ENCODE peak calls at places on chromosomes 7 and 10, in five cellular contexts. X is upper lobe of left lung, M is right lobe of liver, U is body of pancreas, J is IMR-90. N is an unnamed sample. For H3K4me1, the result is how much of the 10 kb centered on the place peaks cover.

GRCh38 chr10:114077347-114077746 is 33.7 kb downstream of the ADRB1 start:
- DNase-seq in X (no peak), M (no peak), U (no peak), J (no peak), N (no peak)

GRCh38 chr7:99557196-99557607 is 1.2 kb upstream of the ZNF655 start:
- DNase-seq in X (no peak), M (no peak), U (no peak), J (peak), N (no peak)

GRCh38 chr10:32155075-32155516 is 98.9 kb upstream of the KIF5B start:
- DNase-seq in X (no peak), M (no peak), U (no peak), J (peak), N (no peak)

GRCh38 chr10:79488303-79488702 is 24.0 kb upstream of the EIF5AL1 start:
- DNase-seq in X (no peak), M (no peak), U (peak), J (peak), N (no peak)

GRCh38 chr10:60299961-60300883 is 89.5 kb downstream of the ANK3 start:
- DNase-seq in X (no peak), M (no peak), U (no peak), J (peak), N (no peak)

GRCh38 chr7:145481985-145482384 is 634.6 kb upstream of the CNTNAP2 start:
- DNase-seq in X (no peak), M (no peak), U (no peak), J (no peak), N (no peak)

GRCh38 chr7:48046458-48046857 is 11.1 kb downstream of the C7orf57 start:
- DNase-seq in X (no peak), M (no peak), U (no peak), J (no peak), N (no peak)

GRCh38 chr10:119805702-119806230 is 66.9 kb downstream of the MCMBP start:
- DNase-seq in X (no peak), M (no peak), U (no peak), J (no peak), N (no peak)

GRCh38 chr10:36450385-36450784 is 675.0 kb upstream of the ANKRD30A start:
- DNase-seq in X (no peak), M (no peak), U (no peak), J (peak), N (no peak)

GRCh38 chr7:5139998-5140397 is 50.0 kb upstream of the WIPI2 start:
- DNase-seq in X (no peak), M (no peak), U (peak), J (peak), N (no peak)

GRCh38 chr10:100083623-100084022 is 2.0 kb upstream of the CPN1 start:
- DNase-seq in X (no peak), M (no peak), U (no peak), J (no peak), N (no peak)

GRCh38 chr10:103850572-103850895 is 4.8 kb downstream of the SH3PXD2A start:
- DNase-seq in X (no peak), M (no peak), U (no peak), J (no peak), N (no peak)

GRCh38 chr10:131996508-131997365 is 15.0 kb upstream of the BNIP3 start:
- DNase-seq in X (peak), M (peak), U (peak), J (no peak), N (peak)

DNA sequence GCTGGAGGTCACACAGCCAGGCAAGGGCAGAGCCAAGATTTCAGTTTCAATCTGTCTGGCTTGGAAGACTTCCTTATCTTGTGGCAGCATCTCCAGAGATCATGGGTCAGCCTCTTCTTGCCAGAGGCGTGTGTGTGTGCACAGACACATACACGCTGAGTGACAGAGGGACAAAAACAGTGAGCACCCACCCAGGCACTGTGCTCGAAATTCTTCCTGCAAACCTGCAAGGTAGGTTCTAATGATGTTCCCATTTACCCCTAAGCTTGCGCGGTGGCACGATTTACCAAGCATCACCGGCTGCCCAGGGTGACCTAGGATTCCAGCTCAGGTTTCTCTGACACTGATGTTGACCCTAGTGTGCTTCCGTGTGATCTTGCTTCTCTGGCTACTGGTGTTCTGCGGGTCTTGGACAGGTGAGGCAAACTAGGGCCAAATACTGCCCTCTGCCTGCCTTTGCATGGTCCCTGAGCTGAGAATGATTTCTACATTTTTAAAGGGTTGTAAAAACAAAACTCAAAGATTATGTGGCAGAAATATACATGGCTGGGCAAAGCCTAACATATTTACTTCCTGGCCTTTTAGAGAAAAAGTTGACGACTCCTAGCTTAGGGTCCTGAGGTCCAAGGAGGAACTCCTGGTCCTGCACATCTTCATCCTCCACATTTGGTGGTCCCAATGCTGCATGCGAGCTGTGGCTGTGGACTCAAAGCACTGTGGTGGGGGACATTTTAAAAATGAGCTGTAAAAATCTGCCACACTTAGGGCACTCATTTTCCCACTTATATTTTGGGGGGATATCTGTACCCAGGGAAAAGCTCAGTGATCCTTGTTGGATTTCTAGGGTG is 268.5 kb downstream of the RPS24 start:
- DNase-seq in X (no peak), M (no peak), U (no peak), J (peak), N (peak)
- TF ChIP-seq POLR2A in X (no peak), M (no peak), U (no peak), J (no peak), N (no peak)

GRCh38 chr7:149776848-149777407 is 3.5 kb upstream of the ZNF467 start:
- DNase-seq in X (peak), M (peak), U (peak), J (no peak), N (peak)

GRCh38 chr7:149773446-149774236 is at the start of gene ZNF467:
- DNase-seq in X (peak), M (peak), U (peak), J (no peak), N (peak)

GRCh38 chr7:149776305-149776704 is 2.9 kb upstream of the ZNF467 start:
- DNase-seq in X (peak), M (peak), U (peak), J (peak), N (peak)

GRCh38 chr7:149774237-149775175 is 1.1 kb upstream of the ZNF467 start:
- DNase-seq in X (peak), M (peak), U (peak), J (no peak), N (peak)

DNA sequence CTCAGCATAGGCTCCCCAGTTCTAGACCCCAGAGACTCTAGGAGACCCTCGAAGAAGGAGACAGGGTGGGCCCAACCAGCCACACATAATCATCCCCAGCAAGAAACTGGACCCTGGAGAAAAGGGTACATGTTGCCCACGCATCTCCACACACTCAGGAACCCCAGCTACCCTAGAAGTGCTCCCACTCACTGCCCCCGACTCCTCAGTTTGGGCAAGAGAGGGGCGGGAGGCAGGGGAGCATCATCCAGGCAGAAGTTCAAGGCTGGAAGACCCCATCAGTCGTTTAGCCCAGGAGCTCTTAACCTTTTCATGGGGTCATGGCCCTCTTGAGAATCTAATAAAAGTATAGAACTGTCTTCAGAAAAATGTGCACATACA is 1.8 kb upstream of the ZNF467 start:
- DNase-seq in X (no peak), M (no peak), U (no peak), J (no peak), N (no peak)
- H3K4me1 ChIP-seq in X (under half), M (under half), U (under half), J (under half), N (under half)

GRCh38 chr7:815284-816216 is 16.7 kb upstream of the SUN1 start:
- DNase-seq in X (peak), M (no peak), U (peak), J (no peak), N (peak)

GRCh38 chr7:818031-818699 is 14.1 kb upstream of the SUN1 start:
- DNase-seq in X (no peak), M (no peak), U (no peak), J (peak), N (peak)

GRCh38 chr7:816751-817671 is 15.3 kb upstream of the SUN1 start:
- DNase-seq in X (peak), M (no peak), U (no peak), J (no peak), N (peak)

GRCh38 chr7:820341-820740 is 11.9 kb upstream of the SUN1 start:
- DNase-seq in X (no peak), M (no peak), U (no peak), J (no peak), N (no peak)

GRCh38 chr7:816300-816750 is 16.0 kb upstream of the SUN1 start:
- DNase-seq in X (peak), M (peak), U (peak), J (peak), N (peak)
- TF ChIP-seq POLR2A in X (no peak), M (peak), U (peak), J (peak), N (no peak)

DNA sequence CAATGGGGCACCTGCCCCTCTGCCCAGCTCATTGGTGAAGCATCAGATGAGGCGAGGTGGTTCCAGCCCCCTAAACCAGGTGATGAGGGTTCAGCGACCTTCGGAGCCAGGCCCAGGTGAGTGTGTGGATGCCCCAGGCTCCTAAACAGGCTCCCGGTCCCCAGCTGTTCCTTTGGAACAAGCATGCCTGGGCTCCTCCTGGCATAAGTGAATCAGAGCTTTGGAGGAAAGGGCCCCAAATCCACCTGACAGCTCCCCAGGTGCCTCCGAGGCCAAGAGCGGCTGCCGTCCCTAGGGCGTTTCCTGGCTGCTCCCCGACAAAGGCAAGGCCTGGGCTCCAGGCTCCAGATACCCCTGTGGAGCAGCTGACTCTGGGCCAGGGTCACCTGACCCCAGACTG is 61.3 kb downstream of the YKT6 start:
- DNase-seq in X (peak), M (no peak), U (no peak), J (no peak), N (no peak)
- H3K4me1 ChIP-seq in X (under half), M (under half), U (under half), J (under half), N (under half)

GRCh38 chr10:4867109-4867519 is 41.1 kb downstream of the AKR1E2 start:
- DNase-seq in X (no peak), M (no peak), U (no peak), J (no peak), N (no peak)

GRCh38 chr10:4865945-4866661 is 40.1 kb downstream of the AKR1E2 start:
- DNase-seq in X (no peak), M (no peak), U (no peak), J (no peak), N (no peak)

GRCh38 chr10:4868357-4868657 is 42.3 kb downstream of the AKR1E2 start:
- DNase-seq in X (no peak), M (no peak), U (no peak), J (no peak), N (no peak)

DNA sequence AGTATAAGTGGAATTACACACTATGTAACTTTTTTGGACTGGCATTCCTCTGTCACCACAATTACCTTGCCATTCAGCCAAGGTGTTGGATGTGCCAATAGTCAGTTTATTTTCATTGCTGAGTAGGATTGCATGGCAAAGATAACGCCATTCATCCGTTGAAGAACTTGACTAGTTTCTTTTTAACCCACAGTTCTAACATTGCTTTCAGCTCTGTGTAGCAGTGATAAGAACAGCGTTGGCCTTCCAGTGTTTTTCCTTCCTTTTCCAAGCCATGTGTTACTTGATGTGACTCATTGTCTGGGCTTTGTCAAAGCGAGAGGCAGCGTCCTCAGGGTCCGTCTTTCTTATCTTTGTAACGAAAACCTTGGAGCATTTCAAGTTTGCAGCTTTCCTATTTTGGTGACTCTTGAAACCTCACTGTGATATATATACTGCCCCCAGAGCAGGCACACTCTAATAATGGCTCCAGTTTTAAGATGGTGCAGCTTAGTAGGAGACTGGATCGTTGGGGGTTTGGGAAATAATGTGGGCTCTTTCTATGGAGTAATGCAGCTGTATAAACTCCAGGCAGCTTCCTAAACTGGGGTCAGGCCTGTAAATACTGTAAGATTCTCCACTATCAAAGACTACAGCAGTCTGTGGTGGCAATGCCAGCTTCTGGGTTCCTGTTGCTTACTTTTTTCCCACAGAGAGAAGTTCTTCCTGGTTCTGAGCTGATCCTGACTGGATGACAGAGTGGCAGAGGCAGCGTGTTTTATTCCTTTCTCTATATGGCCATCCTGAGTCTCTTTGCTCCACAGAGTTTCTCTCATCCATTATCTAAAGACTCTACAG is 41.7 kb downstream of the AKR1E2 start:
- DNase-seq in X (no peak), M (no peak), U (no peak), J (peak), N (no peak)
- TF ChIP-seq POLR2A in X (no peak), M (no peak), U (no peak), J (no peak), N (no peak)

GRCh38 chr10:73251683-73252444 is 580 bp downstream of the MRPS16 start:
- DNase-seq in X (no peak), M (no peak), U (no peak), J (no peak), N (peak)

GRCh38 chr10:73248259-73248724 is 1.2 kb upstream of the DNAJC9 start:
- DNase-seq in X (no peak), M (no peak), U (no peak), J (no peak), N (no peak)

GRCh38 chr10:73247509-73248258 is 629 bp upstream of the DNAJC9 start:
- DNase-seq in X (no peak), M (no peak), U (no peak), J (peak), N (no peak)

GRCh38 chr10:73253226-73253557 is 748 bp upstream of the MRPS16 start:
- DNase-seq in X (no peak), M (no peak), U (no peak), J (no peak), N (no peak)

DNA sequence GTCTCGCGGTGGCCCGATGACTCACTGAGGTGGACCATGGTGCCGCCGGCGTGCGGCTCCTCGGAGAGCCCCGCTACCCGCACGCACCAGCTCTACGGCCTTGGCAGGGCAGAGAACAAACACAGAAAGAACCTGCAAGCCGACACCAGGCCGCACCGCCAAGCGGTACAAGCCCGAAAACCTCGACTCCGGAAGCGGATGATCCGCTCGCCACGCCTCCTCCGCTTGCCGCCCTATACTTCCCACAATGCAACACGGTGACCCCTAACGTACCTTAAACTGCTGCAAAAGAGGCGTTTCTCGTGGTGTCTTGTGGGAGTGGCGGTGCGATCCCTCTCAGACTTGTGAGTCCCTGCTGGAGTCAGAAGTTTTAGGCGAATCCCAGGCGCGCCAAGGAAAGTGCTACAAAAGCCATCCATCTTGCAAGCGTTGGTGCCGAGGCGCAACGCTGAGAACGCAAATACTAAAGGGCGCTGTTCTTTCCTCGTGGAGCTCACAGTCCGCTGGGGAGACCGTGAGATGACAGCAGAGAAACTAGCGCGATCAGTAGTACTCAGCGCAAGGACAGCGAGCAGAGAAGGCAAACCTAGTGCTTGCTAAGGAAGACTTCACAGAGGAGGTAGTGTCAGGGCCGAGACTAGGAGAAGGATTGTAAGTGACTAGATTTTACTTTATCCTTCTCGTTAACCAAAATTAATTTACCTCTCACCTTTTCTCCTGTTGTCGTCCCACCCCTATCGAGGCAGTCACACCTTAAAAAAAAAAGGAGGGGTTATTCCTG is at the start of gene MRPS16:
- DNase-seq in X (peak), M (peak), U (peak), J (peak), N (peak)
- H3K4me1 ChIP-seq in X (under half), M (under half), U (under half), J (under half), N (under half)

GRCh38 chr10:124676416-124677062 is 67.6 kb downstream of the FAM53B start:
- DNase-seq in X (peak), M (peak), U (no peak), J (no peak), N (no peak)

GRCh38 chr10:124678566-124679240 is 65.5 kb downstream of the FAM53B start:
- DNase-seq in X (no peak), M (peak), U (no peak), J (no peak), N (no peak)

GRCh38 chr10:124679401-124679800 is 64.8 kb downstream of the FAM53B start:
- DNase-seq in X (no peak), M (peak), U (no peak), J (no peak), N (peak)

GRCh38 chr10:124677291-124677690 is 66.9 kb downstream of the FAM53B start:
- DNase-seq in X (no peak), M (peak), U (no peak), J (no peak), N (peak)

GRCh38 chr10:124677871-124678565 is 66.2 kb downstream of the FAM53B start:
- DNase-seq in X (no peak), M (peak), U (no peak), J (peak), N (peak)
- TF ChIP-seq POLR2A in X (no peak), M (no peak), U (no peak), J (no peak), N (no peak)

GRCh38 chr10:44956717-44957706 is 2.6 kb upstream of the RASSF4 start:
- DNase-seq in X (no peak), M (no peak), U (no peak), J (no peak), N (peak)
- H3K4me1 ChIP-seq in X (under half), M (under half), U (under half), J (under half), N (under half)

DNA sequence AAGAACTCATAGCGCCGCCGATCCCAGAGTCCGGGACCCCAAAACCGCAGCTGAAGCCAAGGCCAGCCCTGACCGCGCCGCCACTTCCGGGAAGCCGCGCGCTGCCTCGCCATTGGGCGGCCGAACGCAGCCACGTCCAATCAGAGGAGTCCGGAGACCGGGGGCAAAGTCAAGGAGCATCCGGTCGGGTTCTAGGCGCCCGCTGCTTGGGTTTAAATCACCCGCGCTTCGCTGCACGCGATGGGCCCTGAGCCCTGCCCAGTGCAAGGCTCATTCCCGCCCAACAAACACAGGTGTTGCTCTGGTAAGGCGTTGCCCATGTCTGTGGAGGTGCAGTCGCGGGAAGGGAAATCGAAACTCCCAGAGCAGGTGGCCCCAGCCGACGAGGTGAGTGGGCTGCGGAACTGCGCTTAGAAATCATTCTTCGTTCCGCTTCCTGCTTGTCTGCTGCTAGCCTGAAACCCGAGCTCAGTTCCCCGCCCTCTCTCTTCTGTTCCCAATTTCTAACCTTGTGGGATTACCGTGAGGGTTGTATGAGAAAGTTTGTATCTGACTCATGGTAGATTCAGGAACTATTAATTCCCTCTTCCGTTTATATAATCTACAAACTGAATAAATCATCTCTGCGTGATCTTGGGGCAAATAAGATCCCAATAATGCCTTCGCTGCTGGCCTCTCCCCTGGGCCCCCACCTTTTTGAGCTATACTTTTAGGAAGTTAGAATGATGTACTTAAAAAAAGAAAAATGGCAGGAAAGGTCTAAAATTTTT is at the start of gene DCLRE1C:
- DNase-seq in X (peak), M (peak), U (peak), J (peak), N (peak)
- TF ChIP-seq POLR2A in X (no peak), M (peak), U (peak), J (peak), N (no peak)